ENCODE peak calls at places on chromosomes 11 and 22, in six cellular contexts. One of them, this sample, is unnamed.

GRCh38 chr11:73647459-73648100 is 1.2 kb downstream of the PLEKHB1 start:
- DNase-seq in SK-N-SH: peak; percentile 87
- DNase-seq in HepG2: peak; percentile 90
- DNase-seq in K562: peak; percentile 84
- DNase-seq in H1: peak; percentile 96
- DNase-seq in GM12878: peak; percentile 40
- DNase-seq in this sample: peak; percentile 49

GRCh38 chr11:47186937-47187681 is 875 bp upstream of the PACSIN3 start:
- DNase-seq in GM12878: no peak
- DNase-seq in SK-N-SH: peak; percentile 72
- DNase-seq in HepG2: peak; percentile 64
- DNase-seq in H1: peak; percentile 77
- DNase-seq in K562: peak; percentile 34
- DNase-seq in this sample: peak; percentile 36

GRCh38 chr11:75328426-75329277 is 22.8 kb downstream of the ARRB1 start:
- DNase-seq in H1: peak; percentile 65
- DNase-seq in SK-N-SH: peak; percentile 87
- DNase-seq in K562: peak; percentile 58
- DNase-seq in HepG2: peak; percentile 78
- DNase-seq in GM12878: peak; percentile 69
- DNase-seq in this sample: no peak

GRCh38 chr11:106276859-106277436 is 199.5 kb downstream of the AASDHPPT start:
- DNase-seq in GM12878: no peak
- DNase-seq in HepG2: no peak
- DNase-seq in H1: no peak
- DNase-seq in K562: no peak
- DNase-seq in SK-N-SH: peak; percentile 4
- DNase-seq in this sample: no peak

GRCh38 chr22:27986937-27987336 is 67.9 kb upstream of the PITPNB start:
- DNase-seq in K562: no peak
- DNase-seq in GM12878: no peak
- DNase-seq in H1: peak; percentile 35
- DNase-seq in HepG2: no peak
- DNase-seq in SK-N-SH: no peak
- DNase-seq in this sample: no peak

GRCh38 chr11:67291481-67292381 is 2.6 kb downstream of the ANKRD13D start:
- DNase-seq in H1: no peak
- DNase-seq in GM12878: no peak
- DNase-seq in HepG2: no peak
- DNase-seq in SK-N-SH: no peak
- DNase-seq in K562: no peak
- DNase-seq in this sample: no peak

GRCh38 chr11:122159173-122159701 is 43.2 kb upstream of the BLID start:
- DNase-seq in SK-N-SH: peak; percentile 9
- DNase-seq in HepG2: no peak
- DNase-seq in GM12878: no peak
- DNase-seq in H1: no peak
- DNase-seq in K562: no peak
- DNase-seq in this sample: no peak

GRCh38 chr11:2267871-2268825 is 2.2 kb downstream of the ASCL2 start:
- DNase-seq in H1: no peak
- DNase-seq in HepG2: no peak
- DNase-seq in K562: peak; percentile 10
- DNase-seq in GM12878: no peak
- DNase-seq in SK-N-SH: no peak
- DNase-seq in this sample: no peak

GRCh38 chr11:61429346-61429690 is 457 bp downstream of the CPSF7 start:
- DNase-seq in H1: peak; percentile 86
- DNase-seq in SK-N-SH: peak; percentile 95
- DNase-seq in GM12878: no peak
- DNase-seq in HepG2: peak; percentile 66
- DNase-seq in K562: peak; percentile 86
- DNase-seq in this sample: peak; percentile 22

GRCh38 chr11:2902784-2903671 is 17.5 kb upstream of the CDKN1C start:
- DNase-seq in SK-N-SH: no peak
- DNase-seq in HepG2: peak; percentile 74
- DNase-seq in K562: no peak
- DNase-seq in GM12878: no peak
- DNase-seq in H1: peak; percentile 49
- DNase-seq in this sample: no peak

GRCh38 chr11:79237676-79238075 is 203.2 kb downstream of the TENM4 start:
- DNase-seq in SK-N-SH: no peak
- DNase-seq in K562: no peak
- DNase-seq in HepG2: no peak
- DNase-seq in H1: no peak
- DNase-seq in GM12878: no peak
- DNase-seq in this sample: no peak

GRCh38 chr22:21694795-21695431 is 29.1 kb downstream of the PPIL2 start:
- DNase-seq in K562: no peak
- DNase-seq in HepG2: no peak
- DNase-seq in H1: no peak
- DNase-seq in GM12878: no peak
- DNase-seq in SK-N-SH: no peak
- DNase-seq in this sample: no peak

GRCh38 chr11:74179234-74180126 is 8.4 kb downstream of the PPME1 start:
- DNase-seq in GM12878: no peak
- DNase-seq in K562: no peak
- DNase-seq in SK-N-SH: no peak
- DNase-seq in HepG2: no peak
- DNase-seq in H1: no peak
- DNase-seq in this sample: no peak

GRCh38 chr22:39543095-39543494 is 10.5 kb upstream of the RPS19BP1 start:
- DNase-seq in HepG2: no peak
- DNase-seq in H1: no peak
- DNase-seq in GM12878: no peak
- DNase-seq in K562: peak; percentile 67
- DNase-seq in SK-N-SH: peak; percentile 72
- DNase-seq in this sample: peak; percentile 41

GRCh38 chr11:120151536-120151935 is 13.6 kb upstream of the TRIM29 start:
- DNase-seq in GM12878: no peak
- DNase-seq in SK-N-SH: no peak
- DNase-seq in K562: no peak
- DNase-seq in H1: no peak
- DNase-seq in HepG2: no peak
- DNase-seq in this sample: no peak

GRCh38 chr11:92136792-92137191 is 87.8 kb upstream of the FAT3 start:
- DNase-seq in HepG2: no peak
- DNase-seq in GM12878: no peak
- DNase-seq in H1: no peak
- DNase-seq in SK-N-SH: no peak
- DNase-seq in K562: no peak
- DNase-seq in this sample: no peak

GRCh38 chr22:43616645-43617044 is 195.5 kb downstream of the EFCAB6 start:
- DNase-seq in K562: no peak
- DNase-seq in GM12878: no peak
- DNase-seq in H1: no peak
- DNase-seq in HepG2: peak; percentile 35
- DNase-seq in SK-N-SH: no peak
- DNase-seq in this sample: no peak

GRCh38 chr11:75380716-75381420 is 18.4 kb upstream of the RPS3 start:
- DNase-seq in GM12878: no peak
- DNase-seq in H1: no peak
- DNase-seq in K562: no peak
- DNase-seq in SK-N-SH: no peak
- DNase-seq in HepG2: peak; percentile 60
- DNase-seq in this sample: peak; percentile 78

GRCh38 chr22:37460684-37461083 is 25.5 kb downstream of the MFNG start:
- DNase-seq in K562: no peak
- DNase-seq in SK-N-SH: no peak
- DNase-seq in GM12878: no peak
- DNase-seq in HepG2: no peak
- DNase-seq in H1: no peak
- DNase-seq in this sample: no peak

GRCh38 chr22:17698948-17699347 is 60.4 kb downstream of the BCL2L13 start:
- DNase-seq in H1: no peak
- DNase-seq in K562: no peak
- DNase-seq in GM12878: no peak
- DNase-seq in HepG2: no peak
- DNase-seq in SK-N-SH: no peak
- DNase-seq in this sample: no peak

GRCh38 chr11:1832181-1832988 is 2.4 kb upstream of the SYT8 start:
- DNase-seq in HepG2: no peak
- DNase-seq in K562: peak; percentile 84
- DNase-seq in H1: peak; percentile 92
- DNase-seq in SK-N-SH: peak; percentile 95
- DNase-seq in GM12878: no peak
- DNase-seq in this sample: peak; percentile 34

GRCh38 chr11:27171391-27171790 is 130.8 kb downstream of the BBOX1 start:
- DNase-seq in K562: no peak
- DNase-seq in HepG2: no peak
- DNase-seq in SK-N-SH: no peak
- DNase-seq in GM12878: no peak
- DNase-seq in H1: no peak
- DNase-seq in this sample: no peak

GRCh38 chr22:41285441-41285819 is 557 bp downstream of the RANGAP1 start:
- DNase-seq in H1: peak; percentile 49
- DNase-seq in SK-N-SH: peak; percentile 64
- DNase-seq in K562: peak; percentile 80
- DNase-seq in HepG2: peak; percentile 56
- DNase-seq in GM12878: no peak
- DNase-seq in this sample: peak; percentile 55

GRCh38 chr11:113477321-113477720 is 2.1 kb upstream of the DRD2 start:
- DNase-seq in HepG2: no peak
- DNase-seq in K562: peak; percentile 20
- DNase-seq in H1: peak; percentile 56
- DNase-seq in GM12878: no peak
- DNase-seq in SK-N-SH: peak; percentile 83
- DNase-seq in this sample: no peak

GRCh38 chr11:106880121-106880520 is 138.2 kb downstream of the GUCY1A2 start:
- DNase-seq in SK-N-SH: no peak
- DNase-seq in GM12878: no peak
- DNase-seq in HepG2: no peak
- DNase-seq in H1: no peak
- DNase-seq in K562: no peak
- DNase-seq in this sample: no peak

DNA sequence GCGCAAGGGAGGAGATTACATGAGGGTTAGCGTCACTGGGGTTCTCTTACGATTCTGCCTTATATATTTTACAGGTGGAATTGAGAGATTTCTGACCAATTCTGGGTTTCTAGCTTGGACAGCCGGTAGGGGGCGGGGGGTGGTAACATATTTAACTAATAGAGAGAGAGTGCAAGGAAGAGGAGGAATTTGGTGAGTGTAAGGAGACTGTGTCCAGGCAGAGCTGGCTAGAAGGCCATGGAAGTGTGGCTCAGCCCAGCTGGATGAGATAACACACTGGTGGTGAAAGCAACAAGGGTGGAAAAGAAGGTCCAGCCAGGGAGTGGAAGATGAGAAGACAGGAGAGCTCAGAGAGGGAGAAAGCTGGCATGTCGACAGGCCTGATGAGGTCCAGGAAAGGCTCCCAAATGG is 56.5 kb downstream of the ST3GAL4 start:
- DNase-seq in GM12878: no peak
- DNase-seq in K562: peak; percentile 46
- DNase-seq in H1: no peak
- DNase-seq in SK-N-SH: no peak
- DNase-seq in HepG2: no peak
- DNase-seq in this sample: no peak
- H3K27ac ChIP-seq in GM12878: no peak overlapping the region
- H3K27ac ChIP-seq in K562: no peak overlapping the region
- H3K27ac ChIP-seq in H1: no peak overlapping the region
- H3K27ac ChIP-seq in SK-N-SH: no peak overlapping the region
- H3K27ac ChIP-seq in HepG2: no peak overlapping the region
- H3K27ac ChIP-seq in this sample: no peak overlapping the region

GRCh38 chr22:49381595-49382450 is 445.9 kb downstream of the BRD1 start:
- DNase-seq in SK-N-SH: no peak
- DNase-seq in GM12878: no peak
- DNase-seq in K562: no peak
- DNase-seq in H1: no peak
- DNase-seq in HepG2: no peak
- DNase-seq in this sample: no peak
- TF ChIP-seq GABPA in SK-N-SH: no peak
- TF ChIP-seq GABPA in GM12878: no peak
- TF ChIP-seq GABPA in K562: no peak
- TF ChIP-seq GABPA in H1: no peak
- TF ChIP-seq GABPA in HepG2: no peak
- TF ChIP-seq GABPA in this sample: no peak

DNA sequence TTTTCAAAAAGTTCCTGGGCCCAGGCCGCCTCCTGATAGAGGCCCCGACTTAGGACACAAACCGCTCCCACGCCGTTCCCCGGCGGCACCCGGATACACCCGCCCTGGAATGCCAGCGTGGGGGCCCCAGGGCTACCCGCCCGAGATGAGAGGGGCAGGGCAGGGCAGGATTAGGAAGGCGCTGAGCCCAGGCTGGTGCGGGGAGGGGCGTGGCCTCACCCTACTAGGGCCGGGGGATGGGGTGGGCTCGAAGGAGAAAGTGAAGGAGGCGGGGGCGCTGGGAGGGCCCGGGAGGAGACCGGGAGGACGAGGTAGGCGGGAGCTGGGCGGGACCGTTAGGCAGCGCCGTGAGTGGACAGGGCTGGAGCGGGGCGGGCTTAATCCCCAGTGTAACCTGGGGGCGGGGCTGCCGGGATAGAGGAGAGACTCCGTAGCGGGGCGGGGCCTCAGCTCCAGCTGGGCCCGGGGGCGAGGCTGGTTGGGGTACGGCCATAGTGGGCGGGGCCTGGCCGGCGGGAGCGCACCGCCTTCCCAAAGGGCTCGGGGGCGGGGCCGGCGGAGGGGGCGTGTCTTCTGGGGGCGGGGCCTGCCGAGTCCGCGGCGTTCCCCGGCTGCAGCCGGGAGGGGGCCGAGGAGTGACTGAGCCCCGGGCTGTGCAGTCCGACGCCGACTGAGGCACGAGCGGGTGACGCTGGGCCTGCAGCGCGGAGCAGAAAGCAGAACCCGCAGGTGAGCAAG is at the start of gene CD82:
- DNase-seq in H1: peak; percentile 99
- DNase-seq in SK-N-SH: peak; percentile 99
- DNase-seq in GM12878: peak; percentile 84
- DNase-seq in K562: peak; percentile 98
- DNase-seq in HepG2: peak; percentile 78
- DNase-seq in this sample: peak; percentile 98
- H3K27ac ChIP-seq in H1: no peak within 1 kb of the TSS
- H3K27ac ChIP-seq in SK-N-SH: peak within 1 kb of the TSS; percentile 89
- H3K27ac ChIP-seq in GM12878: peak within 1 kb of the TSS; percentile 83
- H3K27ac ChIP-seq in K562: peak within 1 kb of the TSS; percentile 61
- H3K27ac ChIP-seq in HepG2: no peak within 1 kb of the TSS
- H3K27ac ChIP-seq in this sample: peak within 1 kb of the TSS; percentile 54

GRCh38 chr11:111966678-111967077 is 29.5 kb downstream of the DIXDC1 start:
- DNase-seq in SK-N-SH: no peak
- DNase-seq in HepG2: no peak
- DNase-seq in GM12878: no peak
- DNase-seq in K562: no peak
- DNase-seq in H1: no peak
- DNase-seq in this sample: no peak

GRCh38 chr11:111963786-111964385 is 26.7 kb downstream of the DIXDC1 start:
- DNase-seq in SK-N-SH: no peak
- DNase-seq in K562: no peak
- DNase-seq in HepG2: no peak
- DNase-seq in H1: no peak
- DNase-seq in GM12878: no peak
- DNase-seq in this sample: no peak

GRCh38 chr11:111961389-111962300 is 24.5 kb downstream of the DIXDC1 start:
- DNase-seq in GM12878: no peak
- DNase-seq in K562: no peak
- DNase-seq in HepG2: no peak
- DNase-seq in H1: no peak
- DNase-seq in SK-N-SH: no peak
- DNase-seq in this sample: no peak

GRCh38 chr11:111957663-111958415 is 20.7 kb downstream of the DIXDC1 start:
- DNase-seq in SK-N-SH: no peak
- DNase-seq in K562: no peak
- DNase-seq in GM12878: no peak
- DNase-seq in H1: no peak
- DNase-seq in HepG2: no peak
- DNase-seq in this sample: no peak

GRCh38 chr11:111960916-111961315 is 23.8 kb downstream of the DIXDC1 start:
- DNase-seq in K562: no peak
- DNase-seq in GM12878: no peak
- DNase-seq in H1: no peak
- DNase-seq in SK-N-SH: no peak
- DNase-seq in HepG2: no peak
- DNase-seq in this sample: no peak
- TF ChIP-seq GABPA in K562: no peak
- TF ChIP-seq GABPA in GM12878: no peak
- TF ChIP-seq GABPA in H1: no peak
- TF ChIP-seq GABPA in SK-N-SH: no peak
- TF ChIP-seq GABPA in HepG2: no peak
- TF ChIP-seq GABPA in this sample: no peak

This sample was measured in HL-60.